ENCODE peak calls at places on chromosomes 11 and 22, in eight cellular contexts. O is uterus, L is thoracic aorta, Q is body of pancreas, C is A673, G is suprapubic skin, Z is K562, M is upper lobe of right lung. N is an unnamed sample.
A peak's percentile ranks its signal among the peaks of the same experiment; 100 is the strongest.

GRCh38 chr11:43467958-43468357 is 109.2 kb downstream of the TTC17 start:
- DNase-seq in M (no peak), C (no peak), O (no peak), Z (no peak), L (no peak), G (no peak), Q (no peak), N (no peak)

GRCh38 chr11:113176971-113177370 is 137.4 kb upstream of the TTC12 start:
- DNase-seq in Z (no peak), M (no peak), C (no peak), O (no peak), Q (no peak), G (no peak), L (no peak), N (no peak)

GRCh38 chr11:32433249-32434115 is 1.9 kb downstream of the WT1 start:
- DNase-seq in G (no peak), L (no peak), Q (no peak), C (no peak), Z (peak; percentile 68), O (no peak), M (no peak), N (no peak)

GRCh38 chr11:86673055-86673843 is 833 bp upstream of the ME3 start:
- DNase-seq in Q (no peak), L (no peak), O (no peak), Z (no peak), C (no peak), M (no peak), G (no peak), N (no peak)

GRCh38 chr22:35589071-35589735 is 27.9 kb downstream of the MB start:
- DNase-seq in M (no peak), Q (peak; percentile 22), Z (no peak), O (peak; percentile 88), L (no peak), G (no peak), C (no peak), N (peak; percentile 89)

GRCh38 chr11:69337211-69337721 is 43.3 kb downstream of the MYEOV start:
- DNase-seq in M (peak; percentile 39), C (no peak), L (no peak), Z (no peak), O (no peak), Q (peak; percentile 88), G (no peak), N (peak; percentile 61)

GRCh38 chr11:117505285-117505970 is 177.8 kb downstream of the CEP164 start:
- DNase-seq in Q (no peak), M (no peak), O (no peak), C (no peak), G (no peak), Z (no peak), L (no peak), N (no peak)

GRCh38 chr22:45204241-45204640 is 36.5 kb downstream of the KIAA0930 start:
- DNase-seq in L (no peak), G (no peak), M (no peak), Z (no peak), O (no peak), Q (no peak), C (no peak), N (no peak)

GRCh38 chr11:23404225-23405160 is 544.2 kb upstream of the CCDC179 start:
- DNase-seq in Q (no peak), O (peak; percentile 11), Z (no peak), L (no peak), C (no peak), G (no peak), M (peak; percentile 54), N (no peak)

GRCh38 chr11:129980086-129980485 is 22.5 kb downstream of the PRDM10 start:
- DNase-seq in Q (no peak), G (no peak), Z (no peak), C (no peak), O (no peak), L (no peak), M (no peak), N (no peak)

GRCh38 chr22:20008221-20008995 is 8.2 kb downstream of the ARVCF start:
- DNase-seq in Q (no peak), O (no peak), Z (no peak), C (no peak), M (no peak), L (no peak), G (no peak), N (no peak)

GRCh38 chr11:129458756-129459535 is 83.3 kb downstream of the BARX2 start:
- DNase-seq in L (no peak), Z (no peak), O (no peak), M (no peak), Q (no peak), G (no peak), C (no peak), N (peak; percentile 78)

GRCh38 chr11:93537022-93537421 is 6.2 kb downstream of the SMCO4 start:
- DNase-seq in G (no peak), Q (peak; percentile 55), C (no peak), Z (no peak), O (peak; percentile 22), L (no peak), M (no peak), N (no peak)

GRCh38 chr11:93537767-93538261 is 5.4 kb downstream of the SMCO4 start:
- DNase-seq in C (no peak), M (peak; percentile 83), Q (peak; percentile 62), O (peak; percentile 72), Z (no peak), L (peak; percentile 20), G (no peak), N (no peak)

GRCh38 chr11:93532285-93532789 is 10.9 kb downstream of the SMCO4 start:
- DNase-seq in M (no peak), L (no peak), O (no peak), Q (no peak), Z (no peak), C (no peak), G (no peak), N (no peak)

GRCh38 chr11:93540337-93540736 is 2.9 kb downstream of the SMCO4 start:
- DNase-seq in C (no peak), Z (no peak), M (no peak), L (no peak), G (no peak), Q (no peak), O (no peak), N (no peak)

GRCh38 chr11:93536346-93536871 is 6.8 kb downstream of the SMCO4 start:
- DNase-seq in G (no peak), O (no peak), Q (no peak), M (no peak), C (no peak), L (no peak), Z (no peak), N (no peak)
- TF ChIP-seq CTCF in G (no peak), O (no peak), Q (peak; percentile 4), M (no peak), C (no peak), L (no peak), Z (no peak), N (no peak)

DNA sequence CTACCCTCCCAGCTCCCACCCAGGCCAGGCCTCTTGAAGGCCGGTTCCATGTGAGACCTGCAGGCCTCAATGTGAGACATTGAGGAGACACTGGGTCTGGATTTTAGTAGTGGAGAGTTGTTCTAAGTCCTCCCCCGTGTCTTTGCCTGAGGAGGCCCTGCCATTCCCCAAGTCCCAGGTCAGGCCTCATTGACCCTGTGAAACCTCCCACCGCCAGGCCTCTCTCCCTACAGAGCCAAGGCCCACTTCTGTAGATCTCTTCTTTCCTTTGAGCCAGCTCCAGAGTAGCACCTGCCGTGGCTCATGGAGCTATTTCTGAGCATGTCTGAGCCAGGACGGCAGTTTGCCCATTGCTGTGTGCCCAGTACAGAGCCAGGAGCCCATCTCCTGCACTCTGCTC is 1419.6 kb downstream of the TBC1D22A start:
- DNase-seq in Q (no peak), M (no peak), G (no peak), C (no peak), O (no peak), Z (no peak), L (no peak), N (no peak)
- H3K27me3 ChIP-seq in Q (no peaks in the 10 kb centered on the region), M (no peaks in the 10 kb centered on the region), G (peaks cover 5% of the 10 kb centered on the region), C (no peaks in the 10 kb centered on the region), O (no peaks in the 10 kb centered on the region), Z (no peaks in the 10 kb centered on the region), L (no peaks in the 10 kb centered on the region), N (no peaks in the 10 kb centered on the region)

GRCh38 chr11:821513-822371 is 3.0 kb downstream of the PNPLA2 start:
- DNase-seq in L (no peak), C (no peak), G (no peak), M (peak; percentile 83), O (no peak), Z (no peak), Q (peak; percentile 69), N (no peak)
- H3K4me1 ChIP-seq in L (peaks cover 25% of the 10 kb centered on the region), C (peaks cover 6% of the 10 kb centered on the region), G (peaks cover 52% of the 10 kb centered on the region), M (peaks cover 37% of the 10 kb centered on the region), O (peaks cover 22% of the 10 kb centered on the region), Z (peaks cover 24% of the 10 kb centered on the region), Q (peaks cover 76% of the 10 kb centered on the region), N (peaks cover 44% of the 10 kb centered on the region)

DNA sequence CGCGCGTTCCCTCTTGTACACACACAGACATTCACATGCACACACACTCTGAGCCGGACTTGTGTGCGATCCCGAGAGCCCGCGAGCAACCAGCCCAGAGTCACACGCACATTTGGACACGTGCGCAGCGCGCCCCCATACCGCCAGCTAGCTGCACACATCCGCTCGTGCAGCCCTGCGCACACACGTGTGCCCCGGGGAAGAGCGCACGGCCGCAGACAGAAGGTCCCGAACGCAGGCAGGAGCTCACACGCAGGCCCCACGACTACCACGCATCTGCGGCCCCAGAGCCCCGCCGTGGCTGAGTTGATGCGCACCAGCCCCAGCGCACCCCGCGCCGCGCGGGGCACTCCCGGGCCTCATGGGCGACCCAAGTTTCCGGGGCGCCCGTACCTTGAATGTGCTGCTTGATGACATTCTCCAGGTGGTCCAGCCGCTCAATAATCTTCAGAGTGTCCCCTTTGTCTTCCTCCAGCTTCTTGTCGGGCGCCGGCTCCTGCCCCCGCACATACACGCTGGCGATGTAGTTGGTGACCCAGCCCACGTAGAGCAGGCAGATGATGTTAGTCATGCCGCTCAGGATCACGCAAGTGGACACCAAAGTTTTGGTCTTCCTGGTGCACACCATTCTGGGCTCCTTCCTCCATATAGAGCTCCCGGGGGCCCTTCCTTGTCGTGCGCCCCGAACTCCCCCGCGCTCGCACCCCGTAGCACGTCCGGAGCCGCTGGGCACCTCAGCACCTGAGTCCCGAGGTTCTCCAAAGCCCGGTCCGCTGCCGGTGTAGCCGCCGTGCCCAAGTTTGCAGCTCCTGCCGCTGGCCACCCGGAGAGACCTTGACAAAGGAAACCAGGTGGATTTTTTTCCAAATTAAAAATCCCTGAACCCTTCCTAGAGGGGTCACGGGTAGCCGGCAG is 582 bp downstream of the GALNT18 start:
- DNase-seq in Q (peak; percentile 17), L (no peak), Z (no peak), G (no peak), C (peak; percentile 17), O (peak; percentile 39), M (peak; percentile 75), N (no peak)
- TF ChIP-seq CTCF in Q (no peak), L (no peak), Z (no peak), G (no peak), C (no peak), O (peak; percentile 25), M (no peak), N (peak; percentile 8)